ENCODE peak calls at places on chromosomes 5 and 9, in six cellular contexts. L, T, J, P, S and B are unnamed samples.

GRCh38 chr9:14746655-14747054 is 24.1 kb upstream of the CER1 start:
- DNase-seq in L (no peak), T (no peak), J (no peak), P (no peak), S (no peak), B (no peak)

GRCh38 chr9:94097788-94098413 is 13.6 kb downstream of the PTPDC1 start:
- DNase-seq in L (no peak), T (no peak), J (peak; percentile 60), P (peak; percentile 64), S (peak; percentile 83), B (peak; percentile 40)

GRCh38 chr9:102206432-102206831 is 468.0 kb upstream of the GRIN3A start:
- DNase-seq in L (no peak), T (no peak), J (no peak), P (no peak), S (no peak), B (no peak)

GRCh38 chr9:95465115-95465514 is 51.7 kb downstream of the PTCH1 start:
- DNase-seq in L (no peak), T (no peak), J (no peak), P (no peak), S (no peak), B (no peak)

GRCh38 chr5:81703840-81704239 is 47.1 kb downstream of the SSBP2 start:
- DNase-seq in L (no peak), T (no peak), J (no peak), P (no peak), S (no peak), B (no peak)

GRCh38 chr9:89522261-89522978 is 24.5 kb upstream of the SEMA4D start:
- DNase-seq in L (peak; percentile 95), T (no peak), J (no peak), P (no peak), S (no peak), B (no peak)

GRCh38 chr9:129746092-129746760 is 6.6 kb downstream of the PTGES start:
- DNase-seq in L (no peak), T (no peak), J (no peak), P (no peak), S (no peak), B (no peak)

GRCh38 chr5:43515678-43516048 is 715 bp upstream of the C5orf34 start:
- DNase-seq in L (no peak), T (no peak), J (no peak), P (no peak), S (no peak), B (no peak)

GRCh38 chr5:128826290-128826689 is 139.0 kb upstream of the SLC27A6 start:
- DNase-seq in L (no peak), T (no peak), J (no peak), P (no peak), S (no peak), B (no peak)

GRCh38 chr5:168291281-168291960 is at the start of gene WWC1:
- DNase-seq in L (peak; percentile 51), T (peak; percentile 45), J (no peak), P (peak; percentile 78), S (no peak), B (no peak)

GRCh38 chr5:176407456-176408244 is 8.7 kb downstream of the CLTB start:
- DNase-seq in L (no peak), T (no peak), J (no peak), P (no peak), S (no peak), B (no peak)

GRCh38 chr9:121216406-121216805 is 14.7 kb upstream of the RAB14 start:
- DNase-seq in L (no peak), T (no peak), J (no peak), P (no peak), S (no peak), B (no peak)

GRCh38 chr5:6384856-6385255 is 6.5 kb upstream of the MED10 start:
- DNase-seq in L (no peak), T (no peak), J (no peak), P (no peak), S (no peak), B (no peak)

GRCh38 chr5:72093824-72094223 is 13.5 kb upstream of the MAP1B start:
- DNase-seq in L (peak; percentile 16), T (no peak), J (no peak), P (no peak), S (no peak), B (no peak)

GRCh38 chr5:64693636-64694035 is 3.3 kb downstream of the SHISAL2B start:
- DNase-seq in L (no peak), T (no peak), J (no peak), P (no peak), S (no peak), B (no peak)

GRCh38 chr9:88060746-88061145 is 77.5 kb downstream of the SPATA31C2 start:
- DNase-seq in L (no peak), T (no peak), J (no peak), P (no peak), S (no peak), B (no peak)

GRCh38 chr5:95822038-95822407 is 503 bp downstream of the GLRX start:
- DNase-seq in L (no peak), T (peak; percentile 79), J (no peak), P (peak; percentile 44), S (no peak), B (no peak)

GRCh38 chr9:12908910-12909309 is 134.1 kb downstream of the LURAP1L start:
- DNase-seq in L (no peak), T (no peak), J (no peak), P (no peak), S (no peak), B (no peak)

GRCh38 chr5:159497221-159497620 is 166.9 kb upstream of the IL12B start:
- DNase-seq in L (no peak), T (no peak), J (no peak), P (no peak), S (no peak), B (no peak)

GRCh38 chr9:100700689-100701318 is 122.9 kb downstream of the CAVIN4 start:
- DNase-seq in L (peak; percentile 24), T (no peak), J (no peak), P (no peak), S (no peak), B (no peak)

GRCh38 chr5:77518304-77518703 is 26.2 kb upstream of the WDR41 start:
- DNase-seq in L (peak; percentile 2), T (no peak), J (no peak), P (no peak), S (no peak), B (no peak)

GRCh38 chr5:81513982-81514381 is 120.0 kb upstream of the ACOT12 start:
- DNase-seq in L (peak; percentile 27), T (no peak), J (no peak), P (no peak), S (no peak), B (no peak)

GRCh38 chr5:40914835-40915234 is 5.5 kb downstream of the C7 start:
- DNase-seq in L (no peak), T (no peak), J (no peak), P (peak; percentile 12), S (no peak), B (no peak)

GRCh38 chr5:620586-621180 is 8.5 kb downstream of the CEP72 start:
- DNase-seq in L (no peak), T (peak; percentile 26), J (no peak), P (no peak), S (no peak), B (no peak)

GRCh38 chr9:114777841-114778240 is 28.0 kb downstream of the TNFSF15 start:
- DNase-seq in L (peak; percentile 47), T (no peak), J (no peak), P (no peak), S (no peak), B (no peak)